ENCODE peak calls at places on chromosomes 12 and 14, in five cellular contexts. One of them, this sample, is unnamed.

GRCh38 chr12:112314981-112315380 is 67.2 kb downstream of the HECTD4 start:
- DNase-seq in stomach: no peak
- DNase-seq in OCI-LY7: no peak
- DNase-seq in astrocyte of the spinal cord: peak
- DNase-seq in heart left ventricle: no peak
- DNase-seq in this sample: no peak

GRCh38 chr14:30427846-30428245 is 131.1 kb upstream of the G2E3 start:
- DNase-seq in stomach: no peak
- DNase-seq in OCI-LY7: no peak
- DNase-seq in astrocyte of the spinal cord: no peak
- DNase-seq in heart left ventricle: no peak
- DNase-seq in this sample: no peak

GRCh38 chr14:23729720-23730387 is 93.7 kb downstream of the DHRS2 start:
- DNase-seq in stomach: no peak
- DNase-seq in OCI-LY7: no peak
- DNase-seq in astrocyte of the spinal cord: no peak
- DNase-seq in heart left ventricle: no peak
- DNase-seq in this sample: no peak

GRCh38 chr14:100025111-100025510 is 40.1 kb upstream of the EVL start:
- DNase-seq in stomach: peak
- DNase-seq in OCI-LY7: peak
- DNase-seq in astrocyte of the spinal cord: no peak
- DNase-seq in heart left ventricle: no peak
- DNase-seq in this sample: peak

GRCh38 chr12:120261951-120262851 is 3.3 kb downstream of the PXN start:
- DNase-seq in stomach: no peak
- DNase-seq in OCI-LY7: no peak
- DNase-seq in astrocyte of the spinal cord: no peak
- DNase-seq in heart left ventricle: no peak
- DNase-seq in this sample: no peak

GRCh38 chr14:88305923-88306322 is 17.1 kb downstream of the KCNK10 start:
- DNase-seq in stomach: no peak
- DNase-seq in OCI-LY7: no peak
- DNase-seq in astrocyte of the spinal cord: no peak
- DNase-seq in heart left ventricle: no peak
- DNase-seq in this sample: no peak

GRCh38 chr12:42446761-42447160 is 120.8 kb downstream of the PPHLN1 start:
- DNase-seq in stomach: no peak
- DNase-seq in OCI-LY7: no peak
- DNase-seq in astrocyte of the spinal cord: no peak
- DNase-seq in heart left ventricle: no peak
- DNase-seq in this sample: no peak

GRCh38 chr12:22334696-22335290 is at the start of gene ST8SIA1:
- DNase-seq in stomach: peak
- DNase-seq in OCI-LY7: no peak
- DNase-seq in astrocyte of the spinal cord: peak
- DNase-seq in heart left ventricle: no peak
- DNase-seq in this sample: peak

GRCh38 chr14:56650075-56650474 is 70.5 kb downstream of the TMEM260 start:
- DNase-seq in stomach: no peak
- DNase-seq in OCI-LY7: no peak
- DNase-seq in astrocyte of the spinal cord: no peak
- DNase-seq in heart left ventricle: peak
- DNase-seq in this sample: no peak

GRCh38 chr14:52791204-52792096 is at the start of gene GNPNAT1:
- DNase-seq in stomach: peak
- DNase-seq in OCI-LY7: peak
- DNase-seq in astrocyte of the spinal cord: peak
- DNase-seq in heart left ventricle: peak
- DNase-seq in this sample: peak

GRCh38 chr14:88299865-88300264 is 23.2 kb downstream of the KCNK10 start:
- DNase-seq in stomach: no peak
- DNase-seq in OCI-LY7: peak
- DNase-seq in astrocyte of the spinal cord: no peak
- DNase-seq in heart left ventricle: no peak
- DNase-seq in this sample: no peak

GRCh38 chr14:49449749-49450148 is 136.4 kb downstream of the RPS29 start:
- DNase-seq in stomach: no peak
- DNase-seq in OCI-LY7: no peak
- DNase-seq in astrocyte of the spinal cord: no peak
- DNase-seq in heart left ventricle: no peak
- DNase-seq in this sample: no peak

GRCh38 chr12:4434721-4435425 is 10.7 kb downstream of the FGF6 start:
- DNase-seq in stomach: no peak
- DNase-seq in OCI-LY7: no peak
- DNase-seq in astrocyte of the spinal cord: no peak
- DNase-seq in heart left ventricle: no peak
- DNase-seq in this sample: peak

GRCh38 chr12:39061576-39061975 is 156.2 kb upstream of the CPNE8 start:
- DNase-seq in stomach: no peak
- DNase-seq in OCI-LY7: no peak
- DNase-seq in astrocyte of the spinal cord: no peak
- DNase-seq in heart left ventricle: no peak
- DNase-seq in this sample: no peak

GRCh38 chr12:459430-460258 is at the start of gene B4GALNT3:
- DNase-seq in stomach: peak
- DNase-seq in OCI-LY7: peak
- DNase-seq in astrocyte of the spinal cord: no peak
- DNase-seq in heart left ventricle: peak
- DNase-seq in this sample: peak

GRCh38 chr12:70724444-70724843 is 87.2 kb upstream of the PTPRB start:
- DNase-seq in stomach: no peak
- DNase-seq in OCI-LY7: peak
- DNase-seq in astrocyte of the spinal cord: peak
- DNase-seq in heart left ventricle: no peak
- DNase-seq in this sample: peak

GRCh38 chr14:100307215-100308111 is 1.2 kb upstream of the SLC25A29 start:
- DNase-seq in stomach: peak
- DNase-seq in OCI-LY7: no peak
- DNase-seq in astrocyte of the spinal cord: no peak
- DNase-seq in heart left ventricle: no peak
- DNase-seq in this sample: no peak

GRCh38 chr12:59166457-59166856 is 246.2 kb upstream of the LRIG3 start:
- DNase-seq in stomach: no peak
- DNase-seq in OCI-LY7: no peak
- DNase-seq in astrocyte of the spinal cord: no peak
- DNase-seq in heart left ventricle: no peak
- DNase-seq in this sample: no peak

GRCh38 chr14:39228044-39228443 is 5.7 kb upstream of the MIA2 start:
- DNase-seq in stomach: no peak
- DNase-seq in OCI-LY7: no peak
- DNase-seq in astrocyte of the spinal cord: no peak
- DNase-seq in heart left ventricle: no peak
- DNase-seq in this sample: no peak

GRCh38 chr12:24997496-24997895 is 48.6 kb upstream of the BCAT1 start:
- DNase-seq in stomach: no peak
- DNase-seq in OCI-LY7: no peak
- DNase-seq in astrocyte of the spinal cord: no peak
- DNase-seq in heart left ventricle: no peak
- DNase-seq in this sample: peak

GRCh38 chr14:32702571-32702970 is 236.1 kb upstream of the NPAS3 start:
- DNase-seq in stomach: no peak
- DNase-seq in OCI-LY7: peak
- DNase-seq in astrocyte of the spinal cord: peak
- DNase-seq in heart left ventricle: peak
- DNase-seq in this sample: peak

GRCh38 chr12:77343291-77343690 is 277.9 kb upstream of the E2F7 start:
- DNase-seq in stomach: no peak
- DNase-seq in OCI-LY7: no peak
- DNase-seq in astrocyte of the spinal cord: peak
- DNase-seq in heart left ventricle: no peak
- DNase-seq in this sample: no peak

GRCh38 chr14:63875311-63875710 is 22.5 kb downstream of the SYNE2 start:
- DNase-seq in stomach: no peak
- DNase-seq in OCI-LY7: no peak
- DNase-seq in astrocyte of the spinal cord: peak
- DNase-seq in heart left ventricle: peak
- DNase-seq in this sample: no peak

GRCh38 chr12:89245090-89245489 is 107.2 kb downstream of the DUSP6 start:
- DNase-seq in stomach: no peak
- DNase-seq in OCI-LY7: peak
- DNase-seq in astrocyte of the spinal cord: no peak
- DNase-seq in heart left ventricle: no peak
- DNase-seq in this sample: no peak

GRCh38 chr14:73026243-73026844 is 562 bp downstream of the ZFYVE1 start:
- DNase-seq in stomach: no peak
- DNase-seq in OCI-LY7: no peak
- DNase-seq in astrocyte of the spinal cord: no peak
- DNase-seq in heart left ventricle: no peak
- DNase-seq in this sample: no peak

GRCh38 chr12:112937741-112938719 is at the start of gene OAS3:
- DNase-seq in stomach: peak
- DNase-seq in OCI-LY7: peak
- DNase-seq in astrocyte of the spinal cord: peak
- DNase-seq in heart left ventricle: peak
- DNase-seq in this sample: peak

GRCh38 chr14:70391493-70392391 is 25.1 kb downstream of the SYNJ2BP start:
- DNase-seq in stomach: no peak
- DNase-seq in OCI-LY7: no peak
- DNase-seq in astrocyte of the spinal cord: no peak
- DNase-seq in heart left ventricle: no peak
- DNase-seq in this sample: no peak

GRCh38 chr12:111585619-111586135 is 13.4 kb downstream of the ATXN2 start:
- DNase-seq in stomach: no peak
- DNase-seq in OCI-LY7: no peak
- DNase-seq in astrocyte of the spinal cord: no peak
- DNase-seq in heart left ventricle: no peak
- DNase-seq in this sample: peak

GRCh38 chr12:119151445-119151844 is 27.3 kb upstream of the HSPB8 start:
- DNase-seq in stomach: no peak
- DNase-seq in OCI-LY7: no peak
- DNase-seq in astrocyte of the spinal cord: no peak
- DNase-seq in heart left ventricle: no peak
- DNase-seq in this sample: no peak

GRCh38 chr12:70556179-70556869 is 80.9 kb downstream of the PTPRB start:
- DNase-seq in stomach: no peak
- DNase-seq in OCI-LY7: no peak
- DNase-seq in astrocyte of the spinal cord: no peak
- DNase-seq in heart left ventricle: no peak
- DNase-seq in this sample: no peak

GRCh38 chr12:7060353-7060954 is at the start of gene C1S:
- DNase-seq in stomach: peak
- DNase-seq in OCI-LY7: no peak
- DNase-seq in astrocyte of the spinal cord: peak
- DNase-seq in heart left ventricle: peak
- DNase-seq in this sample: no peak

GRCh38 chr12:7061596-7061995 is 1.1 kb downstream of the C1S start:
- DNase-seq in stomach: no peak
- DNase-seq in OCI-LY7: no peak
- DNase-seq in astrocyte of the spinal cord: no peak
- DNase-seq in heart left ventricle: no peak
- DNase-seq in this sample: no peak

GRCh38 chr12:7059780-7060179 is 738 bp upstream of the C1S start:
- DNase-seq in stomach: no peak
- DNase-seq in OCI-LY7: no peak
- DNase-seq in astrocyte of the spinal cord: no peak
- DNase-seq in heart left ventricle: no peak
- DNase-seq in this sample: no peak

GRCh38 chr12:7058850-7059249 is 1.7 kb upstream of the C1S start:
- DNase-seq in stomach: no peak
- DNase-seq in OCI-LY7: no peak
- DNase-seq in astrocyte of the spinal cord: no peak
- DNase-seq in heart left ventricle: no peak
- DNase-seq in this sample: no peak

GRCh38 chr12:7061138-7061537 is 620 bp downstream of the C1S start:
- DNase-seq in stomach: no peak
- DNase-seq in OCI-LY7: no peak
- DNase-seq in astrocyte of the spinal cord: no peak
- DNase-seq in heart left ventricle: no peak
- DNase-seq in this sample: no peak
- H3K4me3 ChIP-seq in stomach: peak
- H3K4me3 ChIP-seq in OCI-LY7: no peak
- H3K4me3 ChIP-seq in astrocyte of the spinal cord: no peak
- H3K4me3 ChIP-seq in heart left ventricle: peak
- H3K4me3 ChIP-seq in this sample: no peak

GRCh38 chr12:104456950-104457745 is 400 bp downstream of the CHST11 start:
- DNase-seq in stomach: peak
- DNase-seq in OCI-LY7: peak
- DNase-seq in astrocyte of the spinal cord: peak
- DNase-seq in heart left ventricle: peak
- DNase-seq in this sample: peak

GRCh38 chr12:104459556-104459909 is 2.8 kb downstream of the CHST11 start:
- DNase-seq in stomach: no peak
- DNase-seq in OCI-LY7: no peak
- DNase-seq in astrocyte of the spinal cord: peak
- DNase-seq in heart left ventricle: no peak
- DNase-seq in this sample: peak

GRCh38 chr12:104457746-104458644 is 1.2 kb downstream of the CHST11 start:
- DNase-seq in stomach: peak
- DNase-seq in OCI-LY7: peak
- DNase-seq in astrocyte of the spinal cord: no peak
- DNase-seq in heart left ventricle: no peak
- DNase-seq in this sample: peak

GRCh38 chr12:104460041-104460757 is 3.5 kb downstream of the CHST11 start:
- DNase-seq in stomach: no peak
- DNase-seq in OCI-LY7: no peak
- DNase-seq in astrocyte of the spinal cord: no peak
- DNase-seq in heart left ventricle: no peak
- DNase-seq in this sample: peak

GRCh38 chr12:104458645-104459555 is 2.2 kb downstream of the CHST11 start:
- DNase-seq in stomach: no peak
- DNase-seq in OCI-LY7: no peak
- DNase-seq in astrocyte of the spinal cord: peak
- DNase-seq in heart left ventricle: no peak
- DNase-seq in this sample: peak
- TF ChIP-seq CTCF in stomach: no peak
- TF ChIP-seq CTCF in OCI-LY7: peak
- TF ChIP-seq CTCF in astrocyte of the spinal cord: no peak
- TF ChIP-seq CTCF in heart left ventricle: no peak
- TF ChIP-seq CTCF in this sample: no peak

GRCh38 chr12:116879509-116880212 is 1.6 kb downstream of the HRK start:
- DNase-seq in stomach: no peak
- DNase-seq in OCI-LY7: peak
- DNase-seq in astrocyte of the spinal cord: peak
- DNase-seq in heart left ventricle: no peak
- DNase-seq in this sample: no peak
- H3K4me3 ChIP-seq in stomach: peak
- H3K4me3 ChIP-seq in OCI-LY7: peak
- H3K4me3 ChIP-seq in astrocyte of the spinal cord: no peak
- H3K4me3 ChIP-seq in heart left ventricle: peak
- H3K4me3 ChIP-seq in this sample: no peak

DNA sequence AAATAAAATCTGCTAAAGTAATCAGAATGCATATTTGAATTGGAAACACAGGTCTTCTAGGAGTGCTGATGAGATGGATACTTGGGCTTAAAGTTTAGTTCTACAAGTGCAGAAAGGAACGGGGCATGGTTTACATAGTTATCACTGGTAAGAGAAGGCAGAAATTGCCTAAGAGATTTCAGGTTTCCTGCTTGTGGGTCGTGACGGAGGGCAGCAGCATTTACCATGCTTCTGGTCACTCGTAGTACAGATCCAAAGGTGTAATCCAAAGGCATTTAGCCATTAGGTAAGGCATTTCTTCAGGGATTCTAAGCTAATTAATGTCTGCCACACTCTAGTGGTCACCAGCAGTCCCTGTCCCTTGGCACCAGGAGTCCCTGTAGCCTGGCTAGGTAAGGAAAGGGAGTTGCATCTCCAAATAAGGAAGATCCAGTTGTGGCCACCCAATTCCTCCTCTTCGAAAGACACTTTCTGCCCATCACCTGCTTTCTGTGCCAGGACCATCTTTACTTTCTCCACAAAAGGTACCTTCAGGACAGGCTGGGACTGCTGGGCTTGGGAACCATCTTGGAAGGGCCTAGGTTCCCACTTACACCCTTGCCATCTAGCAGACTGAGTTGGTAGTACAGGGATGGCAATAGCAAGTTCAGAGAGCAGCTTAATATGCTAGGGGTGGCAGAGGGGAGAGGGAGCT is 1.5 kb downstream of the GSTZ1 start:
- DNase-seq in stomach: no peak
- DNase-seq in OCI-LY7: no peak
- DNase-seq in astrocyte of the spinal cord: no peak
- DNase-seq in heart left ventricle: no peak
- DNase-seq in this sample: no peak
- TF ChIP-seq CTCF in stomach: no peak
- TF ChIP-seq CTCF in OCI-LY7: no peak
- TF ChIP-seq CTCF in astrocyte of the spinal cord: no peak
- TF ChIP-seq CTCF in heart left ventricle: no peak
- TF ChIP-seq CTCF in this sample: no peak

This sample was measured in GM12865.